ENCODE peak calls at places on chromosomes 1 and 21, in seven cellular contexts. One of them, this sample, is unnamed.

GRCh38 chr1:2533356-2533755 is 3.3 kb upstream of the HES5 start:
- DNase-seq in transverse colon: no peak
- DNase-seq in BJ: no peak
- DNase-seq in ovary: no peak
- DNase-seq in mucosa of descending colon: no peak
- DNase-seq in choroid plexus epithelial cell: no peak
- DNase-seq in AG10803: peak; percentile 35
- DNase-seq in this sample: no peak

GRCh38 chr1:161887724-161888287 is 121.7 kb downstream of the ATF6 start:
- DNase-seq in transverse colon: no peak
- DNase-seq in BJ: no peak
- DNase-seq in ovary: no peak
- DNase-seq in mucosa of descending colon: no peak
- DNase-seq in choroid plexus epithelial cell: no peak
- DNase-seq in AG10803: no peak
- DNase-seq in this sample: no peak

GRCh38 chr1:112744019-112744578 is 29.0 kb upstream of the PPM1J start:
- DNase-seq in transverse colon: peak; percentile 13
- DNase-seq in BJ: no peak
- DNase-seq in ovary: no peak
- DNase-seq in mucosa of descending colon: peak; percentile 13
- DNase-seq in choroid plexus epithelial cell: peak; percentile 53
- DNase-seq in AG10803: peak; percentile 47
- DNase-seq in this sample: no peak

GRCh38 chr1:173410794-173411236 is 66.3 kb upstream of the PRDX6 start:
- DNase-seq in transverse colon: no peak
- DNase-seq in BJ: no peak
- DNase-seq in ovary: no peak
- DNase-seq in mucosa of descending colon: no peak
- DNase-seq in choroid plexus epithelial cell: no peak
- DNase-seq in AG10803: no peak
- DNase-seq in this sample: no peak

GRCh38 chr21:43318841-43319781 is 107.8 kb downstream of the SIK1 start:
- DNase-seq in transverse colon: peak; percentile 46
- DNase-seq in BJ: no peak
- DNase-seq in ovary: peak; percentile 17
- DNase-seq in mucosa of descending colon: no peak
- DNase-seq in choroid plexus epithelial cell: peak; percentile 26
- DNase-seq in AG10803: peak; percentile 54
- DNase-seq in this sample: no peak

GRCh38 chr1:2966940-2967725 is 54.1 kb upstream of the ACTRT2 start:
- DNase-seq in transverse colon: no peak
- DNase-seq in BJ: no peak
- DNase-seq in ovary: no peak
- DNase-seq in mucosa of descending colon: no peak
- DNase-seq in choroid plexus epithelial cell: no peak
- DNase-seq in AG10803: no peak
- DNase-seq in this sample: no peak

GRCh38 chr1:13570924-13571323 is 12.7 kb upstream of the PDPN start:
- DNase-seq in transverse colon: no peak
- DNase-seq in BJ: no peak
- DNase-seq in ovary: no peak
- DNase-seq in mucosa of descending colon: no peak
- DNase-seq in choroid plexus epithelial cell: peak; percentile 12
- DNase-seq in AG10803: no peak
- DNase-seq in this sample: no peak

GRCh38 chr1:231032963-231033362 is 7.1 kb downstream of the FAM89A start:
- DNase-seq in transverse colon: no peak
- DNase-seq in BJ: no peak
- DNase-seq in ovary: no peak
- DNase-seq in mucosa of descending colon: no peak
- DNase-seq in choroid plexus epithelial cell: peak; percentile 27
- DNase-seq in AG10803: no peak
- DNase-seq in this sample: no peak

GRCh38 chr1:3491291-3492246 is 37.1 kb downstream of the ARHGEF16 start:
- DNase-seq in transverse colon: peak; percentile 80
- DNase-seq in BJ: no peak
- DNase-seq in ovary: peak; percentile 86
- DNase-seq in mucosa of descending colon: peak; percentile 85
- DNase-seq in choroid plexus epithelial cell: peak; percentile 46
- DNase-seq in AG10803: peak; percentile 31
- DNase-seq in this sample: no peak

GRCh38 chr1:235933483-235934116 is 66.9 kb upstream of the LYST start:
- DNase-seq in transverse colon: no peak
- DNase-seq in BJ: no peak
- DNase-seq in ovary: no peak
- DNase-seq in mucosa of descending colon: no peak
- DNase-seq in choroid plexus epithelial cell: no peak
- DNase-seq in AG10803: no peak
- DNase-seq in this sample: no peak
- TF ChIP-seq CTCF in transverse colon: no peak
- TF ChIP-seq CTCF in BJ: no peak
- TF ChIP-seq CTCF in ovary: no peak
- TF ChIP-seq CTCF in mucosa of descending colon: no peak
- TF ChIP-seq CTCF in choroid plexus epithelial cell: no peak
- TF ChIP-seq CTCF in AG10803: no peak
- TF ChIP-seq CTCF in this sample: no peak

GRCh38 chr1:89842547-89843278 is 21.9 kb downstream of the LRRC8D start:
- DNase-seq in transverse colon: no peak
- DNase-seq in BJ: no peak
- DNase-seq in ovary: no peak
- DNase-seq in mucosa of descending colon: no peak
- DNase-seq in choroid plexus epithelial cell: peak; percentile 68
- DNase-seq in AG10803: peak; percentile 26
- DNase-seq in this sample: no peak
- H3K4me3 ChIP-seq in transverse colon: peak overlapping the region; percentile 64
- H3K4me3 ChIP-seq in BJ: peak overlapping the region; percentile 64
- H3K4me3 ChIP-seq in ovary: peak overlapping the region; percentile 85
- H3K4me3 ChIP-seq in mucosa of descending colon: no peak overlapping the region
- H3K4me3 ChIP-seq in choroid plexus epithelial cell: peak overlapping the region; percentile 82
- H3K4me3 ChIP-seq in AG10803: peak overlapping the region; percentile 82
- H3K4me3 ChIP-seq in this sample: peak overlapping the region; percentile 67

GRCh38 chr1:205375816-205376545 is 19.3 kb upstream of the KLHDC8A start:
- DNase-seq in transverse colon: peak; percentile 34
- DNase-seq in BJ: peak; percentile 10
- DNase-seq in ovary: peak; percentile 65
- DNase-seq in mucosa of descending colon: peak; percentile 69
- DNase-seq in choroid plexus epithelial cell: peak; percentile 60
- DNase-seq in AG10803: peak; percentile 48
- DNase-seq in this sample: no peak
- TF ChIP-seq CTCF in transverse colon: no peak
- TF ChIP-seq CTCF in BJ: peak; percentile 3
- TF ChIP-seq CTCF in ovary: no peak
- TF ChIP-seq CTCF in mucosa of descending colon: no peak
- TF ChIP-seq CTCF in choroid plexus epithelial cell: peak; percentile 14
- TF ChIP-seq CTCF in AG10803: peak; percentile 11
- TF ChIP-seq CTCF in this sample: no peak

DNA sequence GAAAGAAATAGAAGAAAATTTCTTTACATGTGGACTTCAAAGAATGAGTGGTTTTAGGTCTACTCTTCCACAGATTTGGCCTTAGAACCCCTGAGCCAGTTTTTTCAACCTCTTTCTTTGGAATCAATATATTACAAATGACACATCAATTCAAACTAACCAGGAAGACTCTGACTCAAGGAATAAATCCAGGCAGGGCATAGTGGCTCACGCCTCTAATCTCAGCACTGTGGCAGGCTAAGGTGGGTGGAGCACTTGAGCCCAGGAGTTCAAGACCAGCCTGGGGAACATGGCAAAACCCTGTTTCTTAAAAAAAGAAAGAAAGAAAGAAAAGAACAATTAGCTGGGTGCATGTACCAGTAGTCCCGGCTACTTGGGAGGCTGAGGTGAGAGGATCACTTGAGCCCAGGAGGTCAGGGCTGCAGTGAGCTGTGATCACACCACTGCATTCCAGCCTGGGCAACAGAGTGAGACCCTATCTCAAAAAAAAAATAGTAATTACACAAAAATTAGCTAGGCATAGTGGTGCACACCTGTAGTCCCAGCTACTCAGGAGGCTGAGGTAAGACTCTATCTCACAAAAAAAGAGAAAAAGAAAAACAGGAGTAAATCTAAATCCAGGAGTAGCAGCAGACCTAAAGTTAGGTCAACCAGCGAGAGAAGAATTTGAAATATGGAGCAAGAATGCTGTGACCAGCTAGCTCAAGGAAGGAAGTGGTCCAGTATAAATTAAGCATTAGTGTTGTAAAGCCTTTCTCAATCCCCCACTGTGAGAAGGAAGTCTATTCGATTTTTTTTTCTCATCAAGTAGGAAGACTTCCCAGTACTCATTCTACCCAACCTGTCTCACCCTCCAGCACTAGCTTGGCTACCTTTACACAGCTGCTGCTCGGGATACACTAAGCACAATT is 1.9 kb downstream of the SORT1 start:
- DNase-seq in transverse colon: peak; percentile 36
- DNase-seq in BJ: peak; percentile 19
- DNase-seq in ovary: no peak
- DNase-seq in mucosa of descending colon: peak; percentile 30
- DNase-seq in choroid plexus epithelial cell: peak; percentile 91
- DNase-seq in AG10803: peak; percentile 78
- DNase-seq in this sample: peak; percentile 74
- H3K4me3 ChIP-seq in transverse colon: peak overlapping the region; percentile 82
- H3K4me3 ChIP-seq in BJ: peak overlapping the region; percentile 50
- H3K4me3 ChIP-seq in ovary: no peak overlapping the region
- H3K4me3 ChIP-seq in mucosa of descending colon: no peak overlapping the region
- H3K4me3 ChIP-seq in choroid plexus epithelial cell: peak overlapping the region; percentile 66
- H3K4me3 ChIP-seq in AG10803: peak overlapping the region; percentile 12
- H3K4me3 ChIP-seq in this sample: peak overlapping the region; percentile 49

GRCh38 chr21:41043008-41043407 is 125.0 kb upstream of the BACE2 start:
- DNase-seq in transverse colon: no peak
- DNase-seq in BJ: no peak
- DNase-seq in ovary: no peak
- DNase-seq in mucosa of descending colon: peak; percentile 26
- DNase-seq in choroid plexus epithelial cell: no peak
- DNase-seq in AG10803: no peak
- DNase-seq in this sample: no peak

GRCh38 chr21:41048141-41048540 is 119.8 kb upstream of the BACE2 start:
- DNase-seq in transverse colon: no peak
- DNase-seq in BJ: no peak
- DNase-seq in ovary: no peak
- DNase-seq in mucosa of descending colon: no peak
- DNase-seq in choroid plexus epithelial cell: no peak
- DNase-seq in AG10803: no peak
- DNase-seq in this sample: no peak

GRCh38 chr21:41048636-41049035 is 119.3 kb upstream of the BACE2 start:
- DNase-seq in transverse colon: no peak
- DNase-seq in BJ: no peak
- DNase-seq in ovary: no peak
- DNase-seq in mucosa of descending colon: no peak
- DNase-seq in choroid plexus epithelial cell: no peak
- DNase-seq in AG10803: no peak
- DNase-seq in this sample: no peak

GRCh38 chr21:41045534-41046268 is 122.3 kb upstream of the BACE2 start:
- DNase-seq in transverse colon: no peak
- DNase-seq in BJ: no peak
- DNase-seq in ovary: no peak
- DNase-seq in mucosa of descending colon: peak; percentile 14
- DNase-seq in choroid plexus epithelial cell: no peak
- DNase-seq in AG10803: no peak
- DNase-seq in this sample: no peak
- TF ChIP-seq CTCF in transverse colon: peak; percentile 16
- TF ChIP-seq CTCF in BJ: no peak
- TF ChIP-seq CTCF in ovary: no peak
- TF ChIP-seq CTCF in mucosa of descending colon: no peak
- TF ChIP-seq CTCF in choroid plexus epithelial cell: no peak
- TF ChIP-seq CTCF in AG10803: no peak
- TF ChIP-seq CTCF in this sample: peak; percentile 35

DNA sequence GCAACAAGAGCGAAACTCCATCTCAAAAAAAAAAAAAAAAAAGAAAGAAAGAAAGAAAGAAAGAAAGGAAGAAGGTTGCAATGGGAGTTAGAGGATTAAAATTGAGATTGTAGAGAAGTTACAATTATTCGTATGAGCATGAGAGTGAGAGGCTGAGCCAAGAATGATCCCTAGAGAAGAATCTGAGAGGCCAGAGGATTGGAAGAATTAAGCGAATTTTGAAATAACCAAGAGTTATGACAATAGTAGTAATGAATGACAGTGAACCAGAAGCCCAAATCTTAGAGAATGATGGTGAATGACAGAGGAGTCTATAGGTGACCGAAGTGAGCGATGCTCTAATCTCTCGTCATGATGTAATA is 369 bp upstream of the ZYG11B start:
- DNase-seq in transverse colon: no peak
- DNase-seq in BJ: no peak
- DNase-seq in ovary: no peak
- DNase-seq in mucosa of descending colon: no peak
- DNase-seq in choroid plexus epithelial cell: no peak
- DNase-seq in AG10803: peak; percentile 24
- DNase-seq in this sample: no peak
- H3K4me3 ChIP-seq in transverse colon: peak overlapping the region; percentile 79
- H3K4me3 ChIP-seq in BJ: peak overlapping the region; percentile 92
- H3K4me3 ChIP-seq in ovary: peak overlapping the region; percentile 71
- H3K4me3 ChIP-seq in mucosa of descending colon: no peak overlapping the region
- H3K4me3 ChIP-seq in choroid plexus epithelial cell: peak overlapping the region; percentile 88
- H3K4me3 ChIP-seq in AG10803: peak overlapping the region; percentile 57
- H3K4me3 ChIP-seq in this sample: peak overlapping the region; percentile 86

GRCh38 chr1:169146536-169147214 is 40.2 kb downstream of the ATP1B1 start:
- DNase-seq in transverse colon: no peak
- DNase-seq in BJ: no peak
- DNase-seq in ovary: no peak
- DNase-seq in mucosa of descending colon: no peak
- DNase-seq in choroid plexus epithelial cell: no peak
- DNase-seq in AG10803: no peak
- DNase-seq in this sample: no peak
- TF ChIP-seq CTCF in transverse colon: no peak
- TF ChIP-seq CTCF in BJ: no peak
- TF ChIP-seq CTCF in ovary: no peak
- TF ChIP-seq CTCF in mucosa of descending colon: no peak
- TF ChIP-seq CTCF in choroid plexus epithelial cell: no peak
- TF ChIP-seq CTCF in AG10803: no peak
- TF ChIP-seq CTCF in this sample: no peak